ENCODE peak calls at places on chromosomes 11 and 22, in seven cellular contexts. One of them, this sample, is unnamed.

GRCh38 chr22:49433717-49434611 is 393.7 kb downstream of the BRD1 start:
- DNase-seq in amniotic stem cell: no peak
- DNase-seq in astrocyte of the cerebellum: no peak
- DNase-seq in activated T-cell treated with anti-CD3 and anti-CD28 coated beads for 1 hour: no peak
- DNase-seq in NCI-H2107: no peak
- DNase-seq in BE2C: peak; percentile 22
- DNase-seq in stimulated activated CD4-positive, alpha-beta T cell treated with anti-CD3 and anti-CD28 coated beads, Interleukin-15, amount 100 ng/mL, for 1 hour: no peak
- DNase-seq in this sample: no peak

GRCh38 chr11:118917488-118918127 is 8.1 kb downstream of the BCL9L start:
- DNase-seq in BE2C: no peak
- DNase-seq in astrocyte of the cerebellum: no peak
- DNase-seq in stimulated activated CD4-positive, alpha-beta T cell treated with anti-CD3 and anti-CD28 coated beads, Interleukin-15, amount 100 ng/mL, for 1 hour: no peak
- DNase-seq in amniotic stem cell: peak; percentile 50
- DNase-seq in activated T-cell treated with anti-CD3 and anti-CD28 coated beads for 1 hour: no peak
- DNase-seq in NCI-H2107: no peak
- DNase-seq in this sample: peak; percentile 96

GRCh38 chr22:40898850-40899357 is 37.0 kb upstream of the DNAJB7 start:
- DNase-seq in BE2C: no peak
- DNase-seq in astrocyte of the cerebellum: peak; percentile 36
- DNase-seq in amniotic stem cell: no peak
- DNase-seq in stimulated activated CD4-positive, alpha-beta T cell treated with anti-CD3 and anti-CD28 coated beads, Interleukin-15, amount 100 ng/mL, for 1 hour: no peak
- DNase-seq in NCI-H2107: no peak
- DNase-seq in activated T-cell treated with anti-CD3 and anti-CD28 coated beads for 1 hour: no peak
- DNase-seq in this sample: no peak

GRCh38 chr11:94302806-94303205 is 1.6 kb upstream of the IZUMO1R start:
- DNase-seq in astrocyte of the cerebellum: no peak
- DNase-seq in BE2C: no peak
- DNase-seq in amniotic stem cell: no peak
- DNase-seq in activated T-cell treated with anti-CD3 and anti-CD28 coated beads for 1 hour: no peak
- DNase-seq in NCI-H2107: no peak
- DNase-seq in stimulated activated CD4-positive, alpha-beta T cell treated with anti-CD3 and anti-CD28 coated beads, Interleukin-15, amount 100 ng/mL, for 1 hour: no peak
- DNase-seq in this sample: no peak

GRCh38 chr11:110366234-110366633 is 63.5 kb upstream of the FDX1 start:
- DNase-seq in stimulated activated CD4-positive, alpha-beta T cell treated with anti-CD3 and anti-CD28 coated beads, Interleukin-15, amount 100 ng/mL, for 1 hour: no peak
- DNase-seq in amniotic stem cell: no peak
- DNase-seq in activated T-cell treated with anti-CD3 and anti-CD28 coated beads for 1 hour: no peak
- DNase-seq in astrocyte of the cerebellum: no peak
- DNase-seq in NCI-H2107: peak; percentile 27
- DNase-seq in BE2C: peak; percentile 21
- DNase-seq in this sample: peak; percentile 19

GRCh38 chr22:33600113-33600512 is 320.2 kb downstream of the LARGE1 start:
- DNase-seq in NCI-H2107: no peak
- DNase-seq in BE2C: no peak
- DNase-seq in activated T-cell treated with anti-CD3 and anti-CD28 coated beads for 1 hour: no peak
- DNase-seq in astrocyte of the cerebellum: no peak
- DNase-seq in amniotic stem cell: no peak
- DNase-seq in stimulated activated CD4-positive, alpha-beta T cell treated with anti-CD3 and anti-CD28 coated beads, Interleukin-15, amount 100 ng/mL, for 1 hour: no peak
- DNase-seq in this sample: no peak

GRCh38 chr22:32535531-32536190 is 61.0 kb downstream of the FBXO7 start:
- DNase-seq in amniotic stem cell: no peak
- DNase-seq in activated T-cell treated with anti-CD3 and anti-CD28 coated beads for 1 hour: no peak
- DNase-seq in astrocyte of the cerebellum: no peak
- DNase-seq in NCI-H2107: no peak
- DNase-seq in stimulated activated CD4-positive, alpha-beta T cell treated with anti-CD3 and anti-CD28 coated beads, Interleukin-15, amount 100 ng/mL, for 1 hour: no peak
- DNase-seq in BE2C: no peak
- DNase-seq in this sample: no peak

GRCh38 chr11:103035656-103036434 is 56.1 kb downstream of the DCUN1D5 start:
- DNase-seq in amniotic stem cell: peak; percentile 93
- DNase-seq in activated T-cell treated with anti-CD3 and anti-CD28 coated beads for 1 hour: peak; percentile 1
- DNase-seq in astrocyte of the cerebellum: peak; percentile 64
- DNase-seq in BE2C: peak; percentile 42
- DNase-seq in stimulated activated CD4-positive, alpha-beta T cell treated with anti-CD3 and anti-CD28 coated beads, Interleukin-15, amount 100 ng/mL, for 1 hour: peak; percentile 7
- DNase-seq in NCI-H2107: no peak
- DNase-seq in this sample: peak; percentile 46

GRCh38 chr11:10304495-10305261 is at the start of gene ADM:
- DNase-seq in stimulated activated CD4-positive, alpha-beta T cell treated with anti-CD3 and anti-CD28 coated beads, Interleukin-15, amount 100 ng/mL, for 1 hour: no peak
- DNase-seq in astrocyte of the cerebellum: peak; percentile 82
- DNase-seq in NCI-H2107: no peak
- DNase-seq in amniotic stem cell: peak; percentile 86
- DNase-seq in activated T-cell treated with anti-CD3 and anti-CD28 coated beads for 1 hour: peak; percentile 12
- DNase-seq in BE2C: peak; percentile 74
- DNase-seq in this sample: peak; percentile 92

GRCh38 chr22:49148895-49149418 is 678.7 kb downstream of the BRD1 start:
- DNase-seq in BE2C: no peak
- DNase-seq in activated T-cell treated with anti-CD3 and anti-CD28 coated beads for 1 hour: no peak
- DNase-seq in astrocyte of the cerebellum: no peak
- DNase-seq in NCI-H2107: no peak
- DNase-seq in amniotic stem cell: no peak
- DNase-seq in stimulated activated CD4-positive, alpha-beta T cell treated with anti-CD3 and anti-CD28 coated beads, Interleukin-15, amount 100 ng/mL, for 1 hour: no peak
- DNase-seq in this sample: no peak

GRCh38 chr22:29716814-29717213 is 3.0 kb upstream of the CABP7 start:
- DNase-seq in stimulated activated CD4-positive, alpha-beta T cell treated with anti-CD3 and anti-CD28 coated beads, Interleukin-15, amount 100 ng/mL, for 1 hour: no peak
- DNase-seq in activated T-cell treated with anti-CD3 and anti-CD28 coated beads for 1 hour: no peak
- DNase-seq in NCI-H2107: no peak
- DNase-seq in astrocyte of the cerebellum: peak; percentile 74
- DNase-seq in amniotic stem cell: no peak
- DNase-seq in BE2C: no peak
- DNase-seq in this sample: no peak

GRCh38 chr22:28998681-28999080 is 63.0 kb downstream of the C22orf31 start:
- DNase-seq in BE2C: no peak
- DNase-seq in amniotic stem cell: no peak
- DNase-seq in activated T-cell treated with anti-CD3 and anti-CD28 coated beads for 1 hour: no peak
- DNase-seq in stimulated activated CD4-positive, alpha-beta T cell treated with anti-CD3 and anti-CD28 coated beads, Interleukin-15, amount 100 ng/mL, for 1 hour: no peak
- DNase-seq in NCI-H2107: no peak
- DNase-seq in astrocyte of the cerebellum: no peak
- DNase-seq in this sample: no peak

GRCh38 chr11:119907122-119907933 is 178.3 kb upstream of the NECTIN1 start:
- DNase-seq in amniotic stem cell: no peak
- DNase-seq in NCI-H2107: no peak
- DNase-seq in activated T-cell treated with anti-CD3 and anti-CD28 coated beads for 1 hour: no peak
- DNase-seq in BE2C: peak; percentile 85
- DNase-seq in astrocyte of the cerebellum: no peak
- DNase-seq in stimulated activated CD4-positive, alpha-beta T cell treated with anti-CD3 and anti-CD28 coated beads, Interleukin-15, amount 100 ng/mL, for 1 hour: no peak
- DNase-seq in this sample: no peak

GRCh38 chr11:18802381-18803257 is 11.0 kb upstream of the PTPN5 start:
- DNase-seq in amniotic stem cell: peak; percentile 25
- DNase-seq in stimulated activated CD4-positive, alpha-beta T cell treated with anti-CD3 and anti-CD28 coated beads, Interleukin-15, amount 100 ng/mL, for 1 hour: no peak
- DNase-seq in BE2C: peak; percentile 34
- DNase-seq in activated T-cell treated with anti-CD3 and anti-CD28 coated beads for 1 hour: peak; percentile 10
- DNase-seq in NCI-H2107: peak; percentile 24
- DNase-seq in astrocyte of the cerebellum: peak; percentile 43
- DNase-seq in this sample: peak; percentile 53

GRCh38 chr11:64890084-64890944 is 11.9 kb upstream of the EHD1 start:
- DNase-seq in amniotic stem cell: no peak
- DNase-seq in activated T-cell treated with anti-CD3 and anti-CD28 coated beads for 1 hour: no peak
- DNase-seq in stimulated activated CD4-positive, alpha-beta T cell treated with anti-CD3 and anti-CD28 coated beads, Interleukin-15, amount 100 ng/mL, for 1 hour: no peak
- DNase-seq in NCI-H2107: no peak
- DNase-seq in BE2C: no peak
- DNase-seq in astrocyte of the cerebellum: no peak
- DNase-seq in this sample: no peak

GRCh38 chr11:70477607-70478006 is 79.3 kb downstream of the CTTN start:
- DNase-seq in stimulated activated CD4-positive, alpha-beta T cell treated with anti-CD3 and anti-CD28 coated beads, Interleukin-15, amount 100 ng/mL, for 1 hour: no peak
- DNase-seq in BE2C: peak; percentile 35
- DNase-seq in amniotic stem cell: no peak
- DNase-seq in astrocyte of the cerebellum: no peak
- DNase-seq in activated T-cell treated with anti-CD3 and anti-CD28 coated beads for 1 hour: no peak
- DNase-seq in NCI-H2107: no peak
- DNase-seq in this sample: no peak

GRCh38 chr11:72144807-72145565 is 9.5 kb downstream of the FOLR3 start:
- DNase-seq in astrocyte of the cerebellum: no peak
- DNase-seq in stimulated activated CD4-positive, alpha-beta T cell treated with anti-CD3 and anti-CD28 coated beads, Interleukin-15, amount 100 ng/mL, for 1 hour: no peak
- DNase-seq in NCI-H2107: no peak
- DNase-seq in BE2C: no peak
- DNase-seq in activated T-cell treated with anti-CD3 and anti-CD28 coated beads for 1 hour: no peak
- DNase-seq in amniotic stem cell: peak; percentile 41
- DNase-seq in this sample: no peak

GRCh38 chr11:16924826-16925494 is 89.3 kb downstream of the PLEKHA7 start:
- DNase-seq in stimulated activated CD4-positive, alpha-beta T cell treated with anti-CD3 and anti-CD28 coated beads, Interleukin-15, amount 100 ng/mL, for 1 hour: no peak
- DNase-seq in BE2C: no peak
- DNase-seq in astrocyte of the cerebellum: peak; percentile 48
- DNase-seq in NCI-H2107: no peak
- DNase-seq in amniotic stem cell: no peak
- DNase-seq in activated T-cell treated with anti-CD3 and anti-CD28 coated beads for 1 hour: no peak
- DNase-seq in this sample: peak; percentile 34

GRCh38 chr11:84969103-84969502 is 658.0 kb downstream of the DLG2 start:
- DNase-seq in activated T-cell treated with anti-CD3 and anti-CD28 coated beads for 1 hour: no peak
- DNase-seq in amniotic stem cell: no peak
- DNase-seq in NCI-H2107: no peak
- DNase-seq in stimulated activated CD4-positive, alpha-beta T cell treated with anti-CD3 and anti-CD28 coated beads, Interleukin-15, amount 100 ng/mL, for 1 hour: no peak
- DNase-seq in astrocyte of the cerebellum: peak; percentile 20
- DNase-seq in BE2C: no peak
- DNase-seq in this sample: no peak

GRCh38 chr22:41524283-41524682 is 20.0 kb downstream of the POLR3H start:
- DNase-seq in NCI-H2107: no peak
- DNase-seq in stimulated activated CD4-positive, alpha-beta T cell treated with anti-CD3 and anti-CD28 coated beads, Interleukin-15, amount 100 ng/mL, for 1 hour: no peak
- DNase-seq in amniotic stem cell: no peak
- DNase-seq in BE2C: no peak
- DNase-seq in astrocyte of the cerebellum: no peak
- DNase-seq in activated T-cell treated with anti-CD3 and anti-CD28 coated beads for 1 hour: no peak
- DNase-seq in this sample: no peak

GRCh38 chr11:117044287-117045035 is 53.8 kb downstream of the SIK3 start:
- DNase-seq in stimulated activated CD4-positive, alpha-beta T cell treated with anti-CD3 and anti-CD28 coated beads, Interleukin-15, amount 100 ng/mL, for 1 hour: no peak
- DNase-seq in activated T-cell treated with anti-CD3 and anti-CD28 coated beads for 1 hour: no peak
- DNase-seq in BE2C: no peak
- DNase-seq in amniotic stem cell: no peak
- DNase-seq in NCI-H2107: no peak
- DNase-seq in astrocyte of the cerebellum: no peak
- DNase-seq in this sample: no peak

GRCh38 chr22:43038325-43038724 is 23.4 kb upstream of the PACSIN2 start:
- DNase-seq in BE2C: no peak
- DNase-seq in amniotic stem cell: no peak
- DNase-seq in astrocyte of the cerebellum: no peak
- DNase-seq in NCI-H2107: no peak
- DNase-seq in activated T-cell treated with anti-CD3 and anti-CD28 coated beads for 1 hour: no peak
- DNase-seq in stimulated activated CD4-positive, alpha-beta T cell treated with anti-CD3 and anti-CD28 coated beads, Interleukin-15, amount 100 ng/mL, for 1 hour: no peak
- DNase-seq in this sample: no peak

GRCh38 chr11:10770626-10771254 is 19.7 kb downstream of the CTR9 start:
- DNase-seq in NCI-H2107: no peak
- DNase-seq in astrocyte of the cerebellum: peak; percentile 20
- DNase-seq in amniotic stem cell: no peak
- DNase-seq in stimulated activated CD4-positive, alpha-beta T cell treated with anti-CD3 and anti-CD28 coated beads, Interleukin-15, amount 100 ng/mL, for 1 hour: no peak
- DNase-seq in BE2C: peak; percentile 65
- DNase-seq in activated T-cell treated with anti-CD3 and anti-CD28 coated beads for 1 hour: no peak
- DNase-seq in this sample: no peak

GRCh38 chr11:122632178-122632824 is 23.2 kb upstream of the UBASH3B start:
- DNase-seq in astrocyte of the cerebellum: no peak
- DNase-seq in NCI-H2107: no peak
- DNase-seq in activated T-cell treated with anti-CD3 and anti-CD28 coated beads for 1 hour: no peak
- DNase-seq in amniotic stem cell: no peak
- DNase-seq in BE2C: no peak
- DNase-seq in stimulated activated CD4-positive, alpha-beta T cell treated with anti-CD3 and anti-CD28 coated beads, Interleukin-15, amount 100 ng/mL, for 1 hour: no peak
- DNase-seq in this sample: no peak